ENCODE peak calls at places on chromosomes 7 and 10, in four cellular contexts. W is hepatocyte, S is PC-3, G is GM23338. T is an unnamed sample. For H3K4me1, the result is how much of the 10 kb centered on the place peaks cover.

GRCh38 chr7:771241-772004 is 44.3 kb upstream of the PRKAR1B start:
- DNase-seq in W (peak), S (no peak), G (no peak), T (peak)

GRCh38 chr10:84574101-84574500 is 245.7 kb downstream of the CCSER2 start:
- DNase-seq in W (no peak), S (peak), G (peak), T (no peak)

GRCh38 chr10:129851941-129852650 is 112.0 kb downstream of the EBF3 start:
- DNase-seq in W (no peak), S (no peak), G (no peak), T (no peak)

GRCh38 chr7:7861211-7861633 is 107.4 kb upstream of the GLCCI1 start:
- DNase-seq in W (peak), S (peak), G (no peak), T (peak)

GRCh38 chr7:5646846-5647245 is 134.6 kb downstream of the RNF216 start:
- DNase-seq in W (no peak), S (no peak), G (no peak), T (peak)

GRCh38 chr7:127652333-127653248 is 597 bp downstream of the SND1 start:
- DNase-seq in W (no peak), S (peak), G (peak), T (peak)

GRCh38 chr7:30726296-30727006 is 25.5 kb upstream of the INMT start:
- DNase-seq in W (no peak), S (no peak), G (no peak), T (no peak)

GRCh38 chr7:140062118-140062527 is 628 bp downstream of the PARP12 start:
- DNase-seq in W (peak), S (peak), G (peak), T (peak)

GRCh38 chr7:78395298-78396120 is 596.9 kb downstream of the PHTF2 start:
- DNase-seq in W (no peak), S (no peak), G (peak), T (no peak)

GRCh38 chr7:99975782-99976521 is at the start of gene AZGP1:
- DNase-seq in W (peak), S (peak), G (no peak), T (no peak)

GRCh38 chr10:77392236-77392721 is 245.3 kb downstream of the KCNMA1 start:
- DNase-seq in W (no peak), S (no peak), G (no peak), T (peak)

GRCh38 chr7:57203161-57203791 is 71.0 kb upstream of the ZNF479 start:
- DNase-seq in W (no peak), S (no peak), G (no peak), T (no peak)

GRCh38 chr10:124296121-124296812 is 122.5 kb downstream of the OAT start:
- DNase-seq in W (peak), S (no peak), G (peak), T (peak)

GRCh38 chr10:11313463-11313862 is 295.8 kb downstream of the CELF2 start:
- DNase-seq in W (no peak), S (no peak), G (no peak), T (no peak)

GRCh38 chr7:12686234-12686893 is 1.1 kb upstream of the ARL4A start:
- DNase-seq in W (peak), S (peak), G (peak), T (peak)

GRCh38 chr7:20798694-20799121 is 12.0 kb upstream of the SP8 start:
- DNase-seq in W (no peak), S (no peak), G (peak), T (no peak)

GRCh38 chr10:712575-712974 is 23.1 kb upstream of the DIP2C start:
- DNase-seq in W (no peak), S (no peak), G (no peak), T (no peak)

GRCh38 chr10:6055929-6056328 is 6.2 kb downstream of the IL2RA start:
- DNase-seq in W (no peak), S (no peak), G (no peak), T (no peak)

GRCh38 chr10:4234661-4235060 is 449.7 kb upstream of the KLF6 start:
- DNase-seq in W (no peak), S (no peak), G (no peak), T (no peak)

GRCh38 chr7:83355143-83355542 is 192.5 kb upstream of the PCLO start:
- DNase-seq in W (no peak), S (peak), G (no peak), T (no peak)

GRCh38 chr7:45715471-45716352 is 141.5 kb downstream of the ADCY1 start:
- DNase-seq in W (no peak), S (no peak), G (no peak), T (no peak)

GRCh38 chr10:73262105-73262730 is 9.8 kb upstream of the MRPS16 start:
- DNase-seq in W (no peak), S (peak), G (no peak), T (peak)

GRCh38 chr10:63281967-63282366 is 148.8 kb downstream of the NRBF2 start:
- DNase-seq in W (no peak), S (no peak), G (no peak), T (no peak)

GRCh38 chr7:378551-379455 is 88.8 kb downstream of the FOXL3 start:
- DNase-seq in W (no peak), S (no peak), G (no peak), T (no peak)

GRCh38 chr10:44981172-44982113 is 2.8 kb upstream of the DEPP1 start:
- DNase-seq in W (peak), S (peak), G (no peak), T (peak)

DNA sequence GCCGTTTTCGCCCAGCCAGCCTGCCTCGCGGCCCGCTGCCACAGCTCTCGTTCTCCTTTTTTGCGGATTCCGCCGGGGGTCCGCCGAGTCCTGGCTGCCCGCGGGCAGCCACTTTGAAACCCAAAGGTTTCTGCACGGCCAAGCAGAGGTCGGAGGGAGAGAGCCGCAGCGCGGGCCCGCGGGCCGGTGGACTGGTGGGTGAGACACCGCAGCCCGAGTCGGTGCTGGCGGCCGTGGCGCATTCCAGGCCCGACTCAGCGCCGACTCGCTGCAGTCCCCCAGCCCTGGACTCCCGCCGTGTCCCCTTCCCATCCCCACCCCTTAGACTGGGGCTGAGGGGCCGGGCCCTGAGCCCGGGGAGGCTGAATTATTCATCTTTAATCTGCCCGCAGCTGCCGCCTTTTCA is 2.4 kb downstream of the PAX2 start:
- DNase-seq in W (no peak), S (no peak), G (peak), T (no peak)
- TF ChIP-seq EZH2 in W (peak), S (peak), G (no peak), T (no peak)

GRCh38 chr7:69115788-69116187 is 482.5 kb upstream of the AUTS2 start:
- DNase-seq in W (no peak), S (no peak), G (no peak), T (no peak)
- H3K27ac ChIP-seq in W (no peak), S (no peak), G (no peak), T (no peak)

GRCh38 chr7:25624837-25625236 is 396.6 kb upstream of the NPVF start:
- DNase-seq in W (peak), S (no peak), G (no peak), T (no peak)
- H3K4me1 ChIP-seq in W (under half), S (under half), G (under half), T (under half)

GRCh38 chr10:104643023-104643663 is 2.1 kb downstream of the SORCS3 start:
- DNase-seq in W (no peak), S (no peak), G (no peak), T (no peak)
- TF ChIP-seq EZH2 in W (peak), S (no peak), G (no peak), T (no peak)